ENCODE peak calls at places on chromosomes 2 and 18, in nine cellular contexts. Z is A549, Y is suprapubic skin, Q is right lobe of liver, S is ovary, G is body of pancreas, V is GM12892, A is HCT116, J is stomach. E is an unnamed sample.

GRCh38 chr2:207352978-207353377 is 176.8 kb upstream of the CREB1 start:
- DNase-seq in Z (no peak), Y (no peak), Q (no peak), S (peak), G (no peak), V (no peak), A (no peak), J (no peak), E (no peak)

GRCh38 chr2:51998890-51999289 is 967.0 kb upstream of the NRXN1 start:
- DNase-seq in Z (no peak), Y (no peak), Q (no peak), S (no peak), G (no peak), V (no peak), A (no peak), J (no peak), E (no peak)

GRCh38 chr18:48826271-48826670 is 124.5 kb downstream of the SMAD7 start:
- DNase-seq in Z (no peak), Y (peak), Q (no peak), S (no peak), G (no peak), V (no peak), A (no peak), J (peak), E (no peak)

GRCh38 chr2:240427729-240428128 is 7.7 kb upstream of the GPC1 start:
- DNase-seq in Z (no peak), Y (peak), Q (no peak), S (no peak), G (no peak), V (no peak), A (no peak), J (no peak), E (no peak)

GRCh38 chr2:209331291-209331844 is 92.5 kb upstream of the MAP2 start:
- DNase-seq in Z (peak), Y (no peak), Q (no peak), S (no peak), G (peak), V (no peak), A (peak), J (no peak), E (no peak)

GRCh38 chr2:109162999-109163398 is 34.0 kb downstream of the SH3RF3 start:
- DNase-seq in Z (no peak), Y (no peak), Q (no peak), S (no peak), G (peak), V (no peak), A (no peak), J (peak), E (no peak)

GRCh38 chr2:169300617-169301530 is 61.5 kb downstream of the LRP2 start:
- DNase-seq in Z (no peak), Y (no peak), Q (no peak), S (no peak), G (no peak), V (no peak), A (no peak), J (no peak), E (no peak)

GRCh38 chr2:218904176-218904575 is 23.5 kb downstream of the WNT10A start:
- DNase-seq in Z (no peak), Y (no peak), Q (no peak), S (no peak), G (no peak), V (no peak), A (no peak), J (no peak), E (no peak)

GRCh38 chr18:26655614-26656400 is 107.5 kb upstream of the KCTD1 start:
- DNase-seq in Z (peak), Y (no peak), Q (peak), S (peak), G (peak), V (no peak), A (no peak), J (peak), E (no peak)
- TF ChIP-seq POLR2A in Z (no peak), Y (no peak), Q (no peak), S (no peak), G (peak), V (no peak), A (no peak), J (no peak), E (no peak)

DNA sequence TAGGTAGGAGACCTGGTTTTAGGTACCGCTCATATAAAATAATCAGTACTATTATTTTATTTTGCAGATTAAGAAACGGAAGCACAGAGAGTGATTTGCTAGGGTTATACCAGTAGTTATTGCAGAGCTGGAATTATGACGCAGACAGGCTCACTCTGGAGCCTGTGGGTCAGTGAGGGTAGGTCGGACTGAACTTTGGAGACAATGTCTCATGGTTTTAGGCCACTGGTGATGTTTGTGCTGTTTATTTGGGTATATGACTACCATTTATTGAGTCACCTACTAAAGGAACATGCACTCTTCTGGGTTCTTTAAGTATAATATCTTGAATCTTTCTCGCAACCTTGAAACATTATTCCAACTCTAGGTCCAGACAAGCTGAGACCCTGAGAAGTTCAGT is 33.5 kb upstream of the IL1R1 start:
- DNase-seq in Z (no peak), Y (no peak), Q (no peak), S (no peak), G (no peak), V (no peak), A (no peak), J (no peak), E (no peak)
- TF ChIP-seq POLR2A in Z (no peak), Y (no peak), Q (no peak), S (no peak), G (no peak), V (no peak), A (no peak), J (no peak), E (no peak)

GRCh38 chr2:17791121-17791902 is 24.9 kb upstream of the MSGN1 start:
- DNase-seq in Z (no peak), Y (no peak), Q (no peak), S (no peak), G (no peak), V (no peak), A (no peak), J (no peak), E (no peak)

GRCh38 chr2:17790539-17790938 is 25.7 kb upstream of the MSGN1 start:
- DNase-seq in Z (no peak), Y (no peak), Q (no peak), S (no peak), G (no peak), V (no peak), A (no peak), J (no peak), E (no peak)

GRCh38 chr2:17788773-17789172 is 27.5 kb upstream of the MSGN1 start:
- DNase-seq in Z (no peak), Y (no peak), Q (no peak), S (no peak), G (no peak), V (no peak), A (no peak), J (no peak), E (no peak)

GRCh38 chr2:17781482-17781881 is 27.5 kb downstream of the GEN1 start:
- DNase-seq in Z (no peak), Y (no peak), Q (no peak), S (no peak), G (no peak), V (no peak), A (no peak), J (no peak), E (no peak)

DNA sequence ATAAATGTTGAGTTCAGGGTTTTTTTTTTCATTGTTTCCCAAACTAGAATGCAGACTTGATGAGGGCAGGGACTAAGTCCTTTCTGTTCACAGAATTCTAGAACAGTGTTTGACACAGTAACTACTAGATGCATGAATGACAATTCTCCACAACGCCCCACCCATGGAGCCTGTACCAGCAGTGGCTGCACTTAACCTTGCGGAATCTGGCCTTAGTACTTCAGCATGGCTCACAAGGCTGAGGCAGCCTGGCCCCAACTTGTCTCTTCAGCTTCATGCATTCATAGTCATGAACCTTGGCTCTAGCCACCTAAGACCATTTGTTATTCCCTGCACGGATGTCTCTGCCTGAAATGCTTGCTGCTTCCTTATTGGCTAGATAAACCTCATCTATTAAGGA is 29.5 kb upstream of the MSGN1 start:
- DNase-seq in Z (no peak), Y (no peak), Q (no peak), S (no peak), G (no peak), V (no peak), A (no peak), J (no peak), E (no peak)
- TF ChIP-seq POLR2A in Z (no peak), Y (no peak), Q (no peak), S (no peak), G (no peak), V (no peak), A (no peak), J (no peak), E (no peak)

DNA sequence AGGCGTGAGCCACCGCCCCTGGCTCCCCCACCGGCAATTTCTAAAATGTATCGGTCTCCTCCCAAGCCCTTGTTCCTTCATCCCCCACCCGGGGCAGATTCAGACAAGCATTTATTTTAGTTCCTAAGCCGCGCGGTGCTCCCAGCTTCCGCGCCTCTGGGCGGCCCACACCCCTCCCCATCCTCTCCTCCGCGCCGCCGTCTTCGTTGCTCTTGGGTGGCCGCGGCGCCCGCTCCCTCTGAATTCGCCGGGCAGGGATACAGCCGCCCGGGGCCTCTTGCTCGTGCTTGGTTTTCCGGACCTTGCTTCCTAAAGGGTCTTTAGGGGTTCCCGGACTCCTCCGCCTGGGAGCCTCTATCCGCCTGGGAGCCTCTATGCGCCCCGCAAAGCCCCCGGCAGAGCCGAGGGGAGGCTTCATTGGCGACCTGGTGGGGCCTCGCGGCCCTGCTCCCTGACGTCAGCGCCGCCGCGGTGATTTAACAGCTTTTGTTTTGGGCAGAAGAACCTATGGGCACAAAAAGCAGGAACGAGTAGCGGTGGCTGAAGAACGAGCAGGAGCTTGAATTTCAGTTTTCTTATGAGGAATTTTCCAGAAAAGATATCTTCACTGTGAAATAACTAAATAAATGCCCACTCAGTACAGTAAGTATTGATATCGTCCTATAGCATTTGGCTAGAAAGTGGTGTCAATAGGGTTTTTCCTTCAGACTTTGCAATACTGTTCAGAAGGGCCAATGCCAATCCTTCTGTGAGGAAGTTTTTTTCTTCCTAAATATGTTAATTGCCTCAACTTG is 37.3 kb downstream of the PRKRA start:
- DNase-seq in Z (peak), Y (peak), Q (peak), S (peak), G (peak), V (peak), A (peak), J (peak), E (peak)
- TF ChIP-seq POLR2A in Z (no peak), Y (no peak), Q (peak), S (no peak), G (peak), V (peak), A (peak), J (no peak), E (peak)

E was measured in GM12891.